ENCODE peak calls at places on chromosomes 4 and X, in four cellular contexts. K is fibroblast of lung, U is left ventricle myocardium inferior, C is HCT116. E is an unnamed sample.

GRCh38 chr4:182746876-182747275 is 170.3 kb downstream of the DCTD start:
- DNase-seq in U (no peak), C (no peak), K (no peak), E (no peak)

GRCh38 chr4:74531952-74532794 is 87.2 kb downstream of the AREG start:
- DNase-seq in C (peak; percentile 92), U (no peak), K (peak; percentile 66), E (peak; percentile 33)

GRCh38 chr4:177047851-177048174 is 255.1 kb upstream of the VEGFC start:
- DNase-seq in K (peak; percentile 66), C (no peak), U (no peak), E (no peak)

GRCh38 chrX:109155161-109155560 is 326.7 kb downstream of the GUCY2F start:
- DNase-seq in U (no peak), C (no peak), K (no peak), E (no peak)

GRCh38 chrX:31212856-31213748 is 141.3 kb upstream of the FTHL17 start:
- DNase-seq in C (no peak), K (no peak), U (no peak), E (no peak)

GRCh38 chr4:114519368-114519767 is 79.2 kb upstream of the UGT8 start:
- DNase-seq in K (no peak), C (no peak), U (no peak), E (no peak)

GRCh38 chrX:261167-261857 is 19.9 kb upstream of the PLCXD1 start:
- DNase-seq in K (peak; percentile 46), U (no peak), C (no peak), E (no peak)

GRCh38 chr4:54554339-54554990 is 103.3 kb upstream of the KIT start:
- DNase-seq in K (no peak), C (no peak), U (no peak), E (peak; percentile 29)

GRCh38 chr4:53688186-53688790 is 97.0 kb upstream of the LNX1 start:
- DNase-seq in U (no peak), C (no peak), K (peak; percentile 100), E (no peak)

GRCh38 chrX:19670321-19670750 is 155.0 kb upstream of the MAP3K15 start:
- DNase-seq in U (no peak), C (no peak), K (no peak), E (no peak)

GRCh38 chr4:48033825-48034413 is 17.3 kb downstream of the NIPAL1 start:
- DNase-seq in K (peak; percentile 7), U (no peak), C (peak; percentile 10), E (peak; percentile 30)

GRCh38 chr4:139015948-139016451 is 419 bp downstream of the NOCT start:
- DNase-seq in U (peak; percentile 30), K (peak; percentile 23), C (no peak), E (peak; percentile 71)

GRCh38 chr4:79317711-79318110 is 8.2 kb downstream of the NAA11 start:
- DNase-seq in K (no peak), U (no peak), C (no peak), E (no peak)

GRCh38 chr4:142475663-142476062 is 370.4 kb downstream of the INPP4B start:
- DNase-seq in K (peak; percentile 22), U (no peak), C (no peak), E (no peak)

GRCh38 chrX:148611993-148612392 is 111.6 kb downstream of the AFF2 start:
- DNase-seq in U (no peak), C (no peak), K (no peak), E (no peak)

GRCh38 chr4:36088542-36088941 is 155.8 kb downstream of the ARAP2 start:
- DNase-seq in U (no peak), C (no peak), K (peak; percentile 59), E (no peak)

GRCh38 chr4:11719879-11720278 is 291.2 kb upstream of the HS3ST1 start:
- DNase-seq in C (no peak), U (no peak), K (no peak), E (no peak)

GRCh38 chrX:5998901-5999300 is 229.8 kb downstream of the NLGN4X start:
- DNase-seq in C (no peak), K (no peak), U (no peak), E (no peak)

GRCh38 chr4:148831945-148832344 is 389.7 kb upstream of the NR3C2 start:
- DNase-seq in U (no peak), K (peak; percentile 91), C (peak; percentile 4), E (no peak)

GRCh38 chrX:13341491-13342101 is 21.7 kb upstream of the ATXN3L start:
- DNase-seq in C (no peak), K (peak; percentile 63), U (no peak), E (no peak)

GRCh38 chr4:149084128-149084527 is 641.9 kb upstream of the NR3C2 start:
- DNase-seq in C (no peak), U (no peak), K (no peak), E (no peak)

GRCh38 chr4:153792893-153793227 is 4.0 kb upstream of the SFRP2 start:
- DNase-seq in U (no peak), K (no peak), C (no peak), E (no peak)

GRCh38 chr4:103098331-103098730 is 1.3 kb downstream of the BDH2 start:
- DNase-seq in K (no peak), U (no peak), C (no peak), E (no peak)

GRCh38 chrX:132821974-132822633 is 136.3 kb downstream of the HS6ST2 start:
- DNase-seq in C (no peak), K (no peak), U (no peak), E (peak; percentile 14)

GRCh38 chr4:147761218-147761883 is 29.5 kb downstream of the ARHGAP10 start:
- DNase-seq in K (no peak), U (no peak), C (no peak), E (no peak)

GRCh38 chr4:112361181-112361791 is 64.1 kb downstream of the ALPK1 start:
- DNase-seq in C (no peak), K (peak; percentile 30), U (no peak), E (no peak)

GRCh38 chr4:83618431-83618830 is 82.5 kb downstream of the GPAT3 start:
- DNase-seq in C (peak; percentile 52), K (peak; percentile 87), U (peak; percentile 28), E (no peak)
- H3K27ac ChIP-seq in C (peak overlapping the region; percentile 55), K (no peak overlapping the region), U (peak overlapping the region; percentile 91), E (no peak overlapping the region)

GRCh38 chrX:130176354-130176776 is 4.6 kb downstream of the RAB33A start:
- DNase-seq in C (no peak), K (peak; percentile 11), U (no peak), E (no peak)
- H3K4me3 ChIP-seq in C (no peak overlapping the region), K (no peak overlapping the region), U (no peak overlapping the region), E (no peak overlapping the region)

GRCh38 chrX:136608295-136608933 is 39.5 kb upstream of the CD40LG start:
- DNase-seq in C (peak; percentile 3), U (peak; percentile 16), K (peak; percentile 2), E (peak; percentile 13)
- TF ChIP-seq CTCF in C (peak; percentile 21), U (peak; percentile 47), K (peak; percentile 17), E (no peak)

GRCh38 chr4:119628281-119629141 is at the start of gene PDE5A:
- DNase-seq in U (peak; percentile 80), K (peak; percentile 80), C (peak; percentile 70), E (peak; percentile 87)

GRCh38 chr4:119629142-119629471 is 503 bp upstream of the PDE5A start:
- DNase-seq in C (no peak), U (no peak), K (no peak), E (no peak)

GRCh38 chr4:119626943-119627266 is 1.7 kb downstream of the PDE5A start:
- DNase-seq in K (no peak), C (no peak), U (no peak), E (no peak)

GRCh38 chr4:119626420-119626819 is 2.2 kb downstream of the PDE5A start:
- DNase-seq in C (no peak), U (no peak), K (no peak), E (peak; percentile 18)

DNA sequence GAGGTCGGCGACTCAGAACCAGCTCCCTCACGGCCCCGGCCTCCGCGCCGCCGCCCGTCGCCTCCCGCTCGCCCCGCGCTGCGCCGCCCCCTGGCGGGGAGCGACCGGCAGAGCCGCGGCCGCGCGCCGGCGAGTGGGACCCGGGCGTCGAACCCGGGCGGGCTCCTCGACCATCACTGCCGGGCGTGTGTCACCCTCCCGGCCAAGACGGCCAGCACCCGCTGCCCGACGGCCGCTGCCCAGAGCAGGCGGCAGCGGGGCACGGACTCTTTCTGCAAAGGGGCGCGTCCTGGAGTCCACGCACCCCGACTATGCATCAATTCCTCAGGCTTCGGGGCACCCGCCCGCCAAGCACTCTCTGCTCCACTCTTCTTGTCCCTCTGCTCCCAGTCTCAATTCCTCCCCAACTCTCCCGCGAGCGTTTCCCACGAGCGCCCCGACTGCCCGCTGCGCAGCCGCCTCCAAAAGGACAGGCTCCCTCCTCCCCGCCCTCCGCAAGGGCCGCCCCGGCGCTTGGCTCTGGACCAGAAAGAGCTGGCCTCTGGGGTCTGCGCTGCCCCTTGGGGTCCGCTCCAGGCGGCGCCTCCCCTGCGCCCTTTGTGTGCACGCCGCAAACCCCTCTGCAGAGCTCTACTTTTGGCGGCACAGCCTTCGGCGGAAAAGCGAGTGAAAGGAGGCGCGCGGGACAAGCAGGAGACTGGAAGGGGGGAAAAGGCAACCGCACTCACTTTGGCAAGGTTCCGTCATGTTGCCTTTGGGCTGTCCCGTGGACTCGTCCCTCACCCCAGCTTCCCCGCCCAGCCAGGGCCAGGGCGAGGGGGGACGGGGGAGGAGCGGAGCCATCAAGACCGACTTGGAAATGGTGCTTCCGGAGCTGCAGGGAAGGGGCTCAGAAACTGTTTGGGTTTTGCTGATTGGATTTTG is 1.1 kb downstream of the PDE5A start:
- DNase-seq in C (peak; percentile 19), K (peak; percentile 80), U (peak; percentile 62), E (peak; percentile 60)
- H3K27ac ChIP-seq in C (peak overlapping the region; percentile 33), K (peak overlapping the region; percentile 85), U (peak overlapping the region; percentile 90), E (peak overlapping the region; percentile 91)

GRCh38 chr4:89640620-89641366 is 196.2 kb downstream of the SNCA start:
- DNase-seq in K (peak; percentile 63), U (peak; percentile 22), C (peak; percentile 68), E (peak; percentile 45)
- H3K4me3 ChIP-seq in K (no peak overlapping the region), U (peak overlapping the region; percentile 33), C (peak overlapping the region; percentile 23), E (no peak overlapping the region)

GRCh38 chr4:6681191-6681590 is 12.5 kb upstream of the S100P start:
- DNase-seq in K (no peak), C (no peak), U (no peak), E (no peak)
- TF ChIP-seq CTCF in K (no peak), C (no peak), U (no peak), E (no peak)

GRCh38 chr4:75860606-75861005 is 41.6 kb downstream of the PPEF2 start:
- DNase-seq in K (no peak), C (no peak), U (no peak), E (no peak)

GRCh38 chr4:75858721-75859120 is 43.5 kb downstream of the PPEF2 start:
- DNase-seq in C (no peak), K (no peak), U (no peak), E (no peak)
- H3K27ac ChIP-seq in C (no peak overlapping the region), K (no peak overlapping the region), U (no peak overlapping the region), E (no peak overlapping the region)